ENCODE peak calls at places on chromosomes 13 and 19, in ten cellular contexts. O is AG09309; R is BE2C; I is GM04503; X is psoas muscle; M is effector memory CD4-positive, alpha-beta T cell; Q is brain microvascular endothelial cell; K is stimulated activated CD4-positive, alpha-beta T cell treated with anti-CD3 and anti-CD28 coated beads, Interleukin-4, amount 100 ng/mL, for 48 hours; L is stimulated activated CD8-positive, alpha-beta memory T cell treated with anti-CD3 and anti-CD28 coated beads, Interleukin-12 subunit alpha, Interleukin-12 subunit beta, amount 100 ng/mL, for 1 hour; D is AG10803. V is an unnamed sample.

GRCh38 chr19:41016488-41017071 is 25.5 kb downstream of the CYP2B6 start:
- DNase-seq in X (no peak), D (no peak), I (no peak), M (no peak), Q (no peak), R (no peak), L (no peak), K (no peak), O (no peak), V (no peak)

GRCh38 chr19:8145969-8146368 is 3.4 kb downstream of the FBN3 start:
- DNase-seq in Q (no peak), K (no peak), M (no peak), D (no peak), I (no peak), X (no peak), L (no peak), O (no peak), R (no peak), V (peak)

GRCh38 chr19:39112338-39112890 is 13.2 kb upstream of the PAK4 start:
- DNase-seq in R (no peak), Q (no peak), K (no peak), I (no peak), M (no peak), L (no peak), O (no peak), D (no peak), X (peak), V (no peak)

GRCh38 chr19:3959766-3960131 is 11.2 kb downstream of the DAPK3 start:
- DNase-seq in L (no peak), K (no peak), O (no peak), Q (no peak), X (no peak), M (no peak), I (no peak), D (no peak), R (no peak), V (no peak)

GRCh38 chr19:28864577-28865042 is 348.3 kb downstream of the UQCRFS1 start:
- DNase-seq in R (no peak), L (no peak), M (no peak), Q (no peak), K (no peak), O (peak), I (no peak), X (no peak), D (no peak), V (peak)

GRCh38 chr13:46687810-46688209 is 109.2 kb downstream of the ESD start:
- DNase-seq in Q (peak), K (no peak), D (no peak), L (no peak), X (no peak), I (no peak), R (no peak), M (no peak), O (no peak), V (no peak)

GRCh38 chr13:26186995-26187394 is 35.1 kb downstream of the RNF6 start:
- DNase-seq in X (no peak), O (no peak), K (no peak), L (no peak), D (no peak), M (no peak), R (no peak), Q (no peak), I (no peak), V (no peak)

GRCh38 chr13:33279414-33279813 is 6.1 kb downstream of the STARD13 start:
- DNase-seq in M (no peak), Q (no peak), R (no peak), I (no peak), L (no peak), D (no peak), X (no peak), O (no peak), K (no peak), V (no peak)

GRCh38 chr13:79659161-79659560 is 178.2 kb downstream of the NDFIP2 start:
- DNase-seq in M (no peak), D (peak), O (no peak), L (no peak), I (no peak), X (peak), R (peak), Q (no peak), K (no peak), V (no peak)

GRCh38 chr13:24218320-24218719 is 57.8 kb downstream of the SPATA13 start:
- DNase-seq in D (no peak), Q (no peak), L (no peak), X (no peak), K (no peak), O (no peak), R (no peak), I (no peak), M (no peak), V (no peak)

GRCh38 chr13:110393761-110394160 is 86.7 kb downstream of the COL4A2 start:
- DNase-seq in M (no peak), K (no peak), O (no peak), X (no peak), D (no peak), R (no peak), L (no peak), I (no peak), Q (no peak), V (no peak)

GRCh38 chr19:45595814-45596213 is 6.2 kb downstream of the GPR4 start:
- DNase-seq in O (no peak), L (no peak), I (no peak), Q (no peak), D (no peak), K (no peak), M (no peak), R (no peak), X (no peak), V (no peak)

GRCh38 chr13:43021926-43022670 is 1.3 kb upstream of the DNAJC15 start:
- DNase-seq in I (no peak), O (no peak), K (no peak), L (no peak), R (no peak), M (no peak), X (no peak), Q (no peak), D (peak), V (no peak)

GRCh38 chr13:75760182-75760981 is 124.3 kb downstream of the LMO7 start:
- DNase-seq in O (no peak), I (no peak), D (no peak), Q (no peak), K (no peak), L (no peak), M (no peak), X (no peak), R (no peak), V (peak)

GRCh38 chr13:19818223-19818842 is 35.6 kb upstream of the PSPC1 start:
- DNase-seq in X (peak), L (no peak), K (peak), R (peak), Q (peak), I (no peak), D (no peak), M (peak), O (no peak), V (peak)

GRCh38 chr19:57244513-57244912 is 4.1 kb downstream of the ZNF805 start:
- DNase-seq in X (no peak), K (no peak), L (no peak), Q (no peak), O (no peak), M (no peak), I (no peak), D (no peak), R (no peak), V (no peak)

GRCh38 chr19:42092350-42092749 is 16.4 kb downstream of the ZNF574 start:
- DNase-seq in M (no peak), I (no peak), D (no peak), Q (no peak), X (no peak), K (no peak), R (peak), L (no peak), O (no peak), V (no peak)

GRCh38 chr13:106561551-106562170 is 6.3 kb downstream of the ARGLU1 start:
- DNase-seq in I (no peak), L (no peak), D (no peak), M (peak), K (peak), O (no peak), R (no peak), Q (peak), X (no peak), V (no peak)

V was measured in thyroid gland.